ENCODE peak calls at places on chromosomes 11 and 22, in ten cellular contexts. V is stimulated activated CD4-positive, alpha-beta T cell treated with anti-CD3 and anti-CD28 coated beads, Interleukin-4, amount 100 ng/mL, for 1 hour; Y is T follicular helper cell; T is foreskin fibroblast; F is GM13976; P is KBM-7; B is stimulated activated CD8-positive, alpha-beta memory T cell treated with anti-CD3 and anti-CD28 coated beads, Interleukin-7, amount 100 ng/mL, for 1 hour; U is mammary epithelial cell; J is HFFc6; S is upper lobe of right lung. W is an unnamed sample.

GRCh38 chr11:70419307-70420007 is 21.1 kb downstream of the CTTN start:
- DNase-seq in V (no peak), Y (no peak), T (no peak), F (no peak), P (no peak), B (no peak), U (no peak), J (no peak), S (no peak), W (no peak)

GRCh38 chr22:49948116-49948515 is 12.5 kb upstream of the PIM3 start:
- DNase-seq in V (no peak), Y (no peak), T (no peak), F (no peak), P (no peak), B (no peak), U (no peak), J (no peak), S (no peak), W (no peak)

GRCh38 chr22:50371101-50371648 is 28.0 kb downstream of the PPP6R2 start:
- DNase-seq in V (no peak), Y (no peak), T (no peak), F (no peak), P (no peak), B (no peak), U (no peak), J (no peak), S (no peak), W (no peak)

GRCh38 chr11:107705027-107705426 is 6.8 kb downstream of the SLN start:
- DNase-seq in V (no peak), Y (no peak), T (peak; percentile 81), F (no peak), P (no peak), B (no peak), U (peak; percentile 89), J (peak; percentile 83), S (no peak), W (no peak)

GRCh38 chr22:27107824-27108223 is 450.4 kb downstream of the MIAT start:
- DNase-seq in V (no peak), Y (no peak), T (peak; percentile 75), F (no peak), P (no peak), B (no peak), U (peak; percentile 94), J (peak; percentile 92), S (no peak), W (peak; percentile 87)

GRCh38 chr22:43878079-43878795 is 13.6 kb downstream of the PNPLA5 start:
- DNase-seq in V (no peak), Y (no peak), T (no peak), F (no peak), P (no peak), B (no peak), U (no peak), J (no peak), S (peak; percentile 30), W (peak; percentile 22)

GRCh38 chr11:128771102-128771501 is 77.2 kb downstream of the FLI1 start:
- DNase-seq in V (no peak), Y (no peak), T (no peak), F (no peak), P (no peak), B (no peak), U (no peak), J (no peak), S (no peak), W (no peak)

GRCh38 chr22:20803696-20804324 is 29.9 kb downstream of the SERPIND1 start:
- DNase-seq in V (peak; percentile 36), Y (peak; percentile 1), T (peak; percentile 26), F (peak; percentile 50), P (peak; percentile 23), B (no peak), U (no peak), J (peak; percentile 25), S (no peak), W (no peak)

GRCh38 chr11:71300187-71300586 is 47.8 kb upstream of the SHANK2 start:
- DNase-seq in V (no peak), Y (no peak), T (no peak), F (no peak), P (no peak), B (no peak), U (no peak), J (no peak), S (no peak), W (no peak)

GRCh38 chr11:43879789-43880639 is 617 bp upstream of the ALKBH3 start:
- DNase-seq in V (no peak), Y (no peak), T (no peak), F (no peak), P (no peak), B (no peak), U (no peak), J (no peak), S (no peak), W (no peak)

GRCh38 chr11:34002420-34002819 is 49.1 kb upstream of the CAPRIN1 start:
- DNase-seq in V (no peak), Y (no peak), T (no peak), F (no peak), P (no peak), B (no peak), U (no peak), J (no peak), S (no peak), W (no peak)

GRCh38 chr11:34534826-34535225 is 21.2 kb upstream of the ELF5 start:
- DNase-seq in V (no peak), Y (no peak), T (no peak), F (no peak), P (no peak), B (no peak), U (no peak), J (no peak), S (no peak), W (no peak)

GRCh38 chr11:3046190-3046589 is 11.0 kb downstream of the CARS1 start:
- DNase-seq in V (no peak), Y (no peak), T (no peak), F (no peak), P (no peak), B (no peak), U (no peak), J (no peak), S (no peak), W (peak; percentile 60)

GRCh38 chr22:40491990-40492631 is 121.7 kb downstream of the SGSM3 start:
- DNase-seq in V (no peak), Y (no peak), T (no peak), F (peak; percentile 77), P (peak; percentile 94), B (no peak), U (no peak), J (no peak), S (no peak), W (no peak)

GRCh38 chr11:67316882-67317364 is 13.6 kb downstream of the SSH3 start:
- DNase-seq in V (no peak), Y (no peak), T (peak; percentile 47), F (no peak), P (no peak), B (no peak), U (peak; percentile 72), J (peak; percentile 53), S (no peak), W (no peak)

GRCh38 chr22:19974935-19975706 is 33.5 kb upstream of the TXNRD2 start:
- DNase-seq in V (no peak), Y (no peak), T (no peak), F (no peak), P (peak; percentile 84), B (no peak), U (no peak), J (no peak), S (no peak), W (no peak)

GRCh38 chr22:43826142-43827093 is 14.3 kb upstream of the EFCAB6 start:
- DNase-seq in V (no peak), Y (no peak), T (peak; percentile 49), F (peak; percentile 23), P (no peak), B (no peak), U (peak; percentile 68), J (peak; percentile 18), S (peak; percentile 53), W (peak; percentile 74)

GRCh38 chr11:116596346-116597260 is 176.2 kb downstream of the BUD13 start:
- DNase-seq in V (no peak), Y (no peak), T (no peak), F (no peak), P (no peak), B (no peak), U (no peak), J (no peak), S (peak; percentile 34), W (no peak)

GRCh38 chr11:94525933-94526332 is 13.7 kb downstream of the C11orf97 start:
- DNase-seq in V (no peak), Y (no peak), T (peak; percentile 56), F (no peak), P (peak; percentile 77), B (no peak), U (peak; percentile 54), J (peak; percentile 16), S (peak; percentile 82), W (peak; percentile 90)

GRCh38 chr11:27255447-27255828 is 107.6 kb downstream of the CCDC34 start:
- DNase-seq in V (no peak), Y (no peak), T (peak; percentile 32), F (no peak), P (no peak), B (no peak), U (peak; percentile 19), J (peak; percentile 45), S (no peak), W (no peak)

GRCh38 chr22:24486501-24486921 is 8.6 kb upstream of the UPB1 start:
- DNase-seq in V (no peak), Y (no peak), T (peak; percentile 28), F (peak; percentile 36), P (peak; percentile 50), B (no peak), U (peak; percentile 95), J (peak; percentile 83), S (no peak), W (no peak)

GRCh38 chr11:67664696-67665536 is 9.5 kb downstream of the ALDH3B2 start:
- DNase-seq in V (no peak), Y (no peak), T (no peak), F (peak; percentile 24), P (no peak), B (no peak), U (no peak), J (no peak), S (peak; percentile 49), W (no peak)

GRCh38 chr11:130580372-130580771 is 131.9 kb downstream of the ADAMTS15 start:
- DNase-seq in V (no peak), Y (no peak), T (peak; percentile 69), F (no peak), P (no peak), B (no peak), U (peak; percentile 98), J (peak; percentile 51), S (no peak), W (no peak)

GRCh38 chr11:77411238-77411637 is 62.7 kb downstream of the PAK1 start:
- DNase-seq in V (peak; percentile 13), Y (no peak), T (no peak), F (peak; percentile 43), P (peak; percentile 55), B (no peak), U (peak; percentile 20), J (no peak), S (peak; percentile 70), W (peak; percentile 71)

GRCh38 chr22:23200896-23201295 is 20.6 kb downstream of the BCR start:
- DNase-seq in V (no peak), Y (no peak), T (no peak), F (no peak), P (no peak), B (no peak), U (no peak), J (no peak), S (no peak), W (peak; percentile 35)

GRCh38 chr11:62830904-62831519 is 839 bp downstream of the STX5 start:
- DNase-seq in V (no peak), Y (no peak), T (peak; percentile 18), F (peak; percentile 59), P (no peak), B (no peak), U (no peak), J (no peak), S (no peak), W (peak; percentile 81)

GRCh38 chr22:48843640-48844039 is 984.0 kb downstream of the BRD1 start:
- DNase-seq in V (no peak), Y (no peak), T (no peak), F (no peak), P (no peak), B (no peak), U (no peak), J (no peak), S (peak; percentile 54), W (peak; percentile 51)

GRCh38 chr11:15655552-15655951 is 540.8 kb downstream of the INSC start:
- DNase-seq in V (no peak), Y (no peak), T (no peak), F (no peak), P (no peak), B (no peak), U (no peak), J (no peak), S (no peak), W (no peak)